ENCODE peak calls at places on chromosomes 4 and X, in six cellular contexts. One of them, this sample, is unnamed.
A peak's percentile ranks its signal among the peaks of the same experiment; 100 is the strongest.

GRCh38 chr4:39614487-39615162 is 24.0 kb downstream of the SMIM14 start:
- DNase-seq in stimulated activated CD8-positive, alpha-beta memory T cell treated with anti-CD3 and anti-CD28 coated beads, Interleukin-4, amount 100 ng/mL, for 1 hour: no peak
- DNase-seq in AG04449: no peak
- DNase-seq in left lobe of liver: no peak
- DNase-seq in A549: peak; percentile 39
- DNase-seq in midbrain: no peak
- DNase-seq in this sample: no peak

GRCh38 chrX:133670394-133670793 is 255.1 kb upstream of the GPC4 start:
- DNase-seq in stimulated activated CD8-positive, alpha-beta memory T cell treated with anti-CD3 and anti-CD28 coated beads, Interleukin-4, amount 100 ng/mL, for 1 hour: no peak
- DNase-seq in AG04449: no peak
- DNase-seq in left lobe of liver: no peak
- DNase-seq in A549: peak; percentile 30
- DNase-seq in midbrain: peak; percentile 42
- DNase-seq in this sample: peak; percentile 11

GRCh38 chr4:87589531-87589930 is 18.8 kb upstream of the DSPP start:
- DNase-seq in stimulated activated CD8-positive, alpha-beta memory T cell treated with anti-CD3 and anti-CD28 coated beads, Interleukin-4, amount 100 ng/mL, for 1 hour: no peak
- DNase-seq in AG04449: peak; percentile 84
- DNase-seq in left lobe of liver: no peak
- DNase-seq in A549: peak; percentile 29
- DNase-seq in midbrain: no peak
- DNase-seq in this sample: no peak

GRCh38 chr4:144564358-144564757 is 81.6 kb upstream of the HHIP start:
- DNase-seq in stimulated activated CD8-positive, alpha-beta memory T cell treated with anti-CD3 and anti-CD28 coated beads, Interleukin-4, amount 100 ng/mL, for 1 hour: no peak
- DNase-seq in AG04449: no peak
- DNase-seq in left lobe of liver: no peak
- DNase-seq in A549: no peak
- DNase-seq in midbrain: no peak
- DNase-seq in this sample: no peak

GRCh38 chr4:155025762-155026457 is 182.5 kb upstream of the NPY2R start:
- DNase-seq in stimulated activated CD8-positive, alpha-beta memory T cell treated with anti-CD3 and anti-CD28 coated beads, Interleukin-4, amount 100 ng/mL, for 1 hour: no peak
- DNase-seq in AG04449: no peak
- DNase-seq in left lobe of liver: peak; percentile 63
- DNase-seq in A549: peak; percentile 70
- DNase-seq in midbrain: peak; percentile 18
- DNase-seq in this sample: peak; percentile 47

GRCh38 chr4:47221721-47222120 is 190.4 kb downstream of the GABRB1 start:
- DNase-seq in stimulated activated CD8-positive, alpha-beta memory T cell treated with anti-CD3 and anti-CD28 coated beads, Interleukin-4, amount 100 ng/mL, for 1 hour: no peak
- DNase-seq in AG04449: no peak
- DNase-seq in left lobe of liver: no peak
- DNase-seq in A549: no peak
- DNase-seq in midbrain: no peak
- DNase-seq in this sample: no peak

GRCh38 chr4:159103406-159104131 is 690 bp downstream of the RAPGEF2 start:
- DNase-seq in stimulated activated CD8-positive, alpha-beta memory T cell treated with anti-CD3 and anti-CD28 coated beads, Interleukin-4, amount 100 ng/mL, for 1 hour: no peak
- DNase-seq in AG04449: no peak
- DNase-seq in left lobe of liver: peak; percentile 66
- DNase-seq in A549: peak; percentile 15
- DNase-seq in midbrain: peak; percentile 54
- DNase-seq in this sample: peak; percentile 45

GRCh38 chrX:17519349-17519748 is 144.3 kb downstream of the NHS start:
- DNase-seq in stimulated activated CD8-positive, alpha-beta memory T cell treated with anti-CD3 and anti-CD28 coated beads, Interleukin-4, amount 100 ng/mL, for 1 hour: no peak
- DNase-seq in AG04449: no peak
- DNase-seq in left lobe of liver: no peak
- DNase-seq in A549: no peak
- DNase-seq in midbrain: no peak
- DNase-seq in this sample: no peak

GRCh38 chr4:40316782-40317635 is 18.1 kb upstream of the CHRNA9 start:
- DNase-seq in stimulated activated CD8-positive, alpha-beta memory T cell treated with anti-CD3 and anti-CD28 coated beads, Interleukin-4, amount 100 ng/mL, for 1 hour: peak; percentile 38
- DNase-seq in AG04449: peak; percentile 79
- DNase-seq in left lobe of liver: peak; percentile 57
- DNase-seq in A549: peak; percentile 88
- DNase-seq in midbrain: no peak
- DNase-seq in this sample: peak; percentile 81

GRCh38 chrX:8879750-8880149 is 78.6 kb upstream of the FAM9A start:
- DNase-seq in stimulated activated CD8-positive, alpha-beta memory T cell treated with anti-CD3 and anti-CD28 coated beads, Interleukin-4, amount 100 ng/mL, for 1 hour: no peak
- DNase-seq in AG04449: no peak
- DNase-seq in left lobe of liver: no peak
- DNase-seq in A549: peak; percentile 26
- DNase-seq in midbrain: no peak
- DNase-seq in this sample: no peak

GRCh38 chr4:141329174-141329569 is 108.5 kb downstream of the ZNF330 start:
- DNase-seq in stimulated activated CD8-positive, alpha-beta memory T cell treated with anti-CD3 and anti-CD28 coated beads, Interleukin-4, amount 100 ng/mL, for 1 hour: no peak
- DNase-seq in AG04449: peak; percentile 65
- DNase-seq in left lobe of liver: no peak
- DNase-seq in A549: peak; percentile 73
- DNase-seq in midbrain: no peak
- DNase-seq in this sample: no peak

GRCh38 chr4:151887151-151887815 is 126.5 kb upstream of the GATB start:
- DNase-seq in stimulated activated CD8-positive, alpha-beta memory T cell treated with anti-CD3 and anti-CD28 coated beads, Interleukin-4, amount 100 ng/mL, for 1 hour: no peak
- DNase-seq in AG04449: no peak
- DNase-seq in left lobe of liver: no peak
- DNase-seq in A549: no peak
- DNase-seq in midbrain: peak; percentile 7
- DNase-seq in this sample: no peak

GRCh38 chr4:740656-741282 is 35.1 kb downstream of the PCGF3 start:
- DNase-seq in stimulated activated CD8-positive, alpha-beta memory T cell treated with anti-CD3 and anti-CD28 coated beads, Interleukin-4, amount 100 ng/mL, for 1 hour: no peak
- DNase-seq in AG04449: peak; percentile 16
- DNase-seq in left lobe of liver: no peak
- DNase-seq in A549: no peak
- DNase-seq in midbrain: no peak
- DNase-seq in this sample: no peak

GRCh38 chr4:107094332-107094731 is 58.2 kb upstream of the DKK2 start:
- DNase-seq in stimulated activated CD8-positive, alpha-beta memory T cell treated with anti-CD3 and anti-CD28 coated beads, Interleukin-4, amount 100 ng/mL, for 1 hour: no peak
- DNase-seq in AG04449: no peak
- DNase-seq in left lobe of liver: no peak
- DNase-seq in A549: no peak
- DNase-seq in midbrain: no peak
- DNase-seq in this sample: no peak

GRCh38 chr4:182188622-182189021 is 54.6 kb upstream of the TENM3 start:
- DNase-seq in stimulated activated CD8-positive, alpha-beta memory T cell treated with anti-CD3 and anti-CD28 coated beads, Interleukin-4, amount 100 ng/mL, for 1 hour: no peak
- DNase-seq in AG04449: no peak
- DNase-seq in left lobe of liver: no peak
- DNase-seq in A549: no peak
- DNase-seq in midbrain: no peak
- DNase-seq in this sample: no peak

GRCh38 chrX:132023117-132023895 is at the start of gene STK26:
- DNase-seq in stimulated activated CD8-positive, alpha-beta memory T cell treated with anti-CD3 and anti-CD28 coated beads, Interleukin-4, amount 100 ng/mL, for 1 hour: peak; percentile 56
- DNase-seq in AG04449: no peak
- DNase-seq in left lobe of liver: peak; percentile 71
- DNase-seq in A549: peak; percentile 73
- DNase-seq in midbrain: no peak
- DNase-seq in this sample: peak; percentile 68

GRCh38 chr4:169314906-169315305 is 44.1 kb upstream of the SH3RF1 start:
- DNase-seq in stimulated activated CD8-positive, alpha-beta memory T cell treated with anti-CD3 and anti-CD28 coated beads, Interleukin-4, amount 100 ng/mL, for 1 hour: no peak
- DNase-seq in AG04449: no peak
- DNase-seq in left lobe of liver: peak; percentile 96
- DNase-seq in A549: peak; percentile 70
- DNase-seq in midbrain: peak; percentile 15
- DNase-seq in this sample: peak; percentile 4

GRCh38 chr4:168803727-168804126 is 206.3 kb downstream of the CBR4 start:
- DNase-seq in stimulated activated CD8-positive, alpha-beta memory T cell treated with anti-CD3 and anti-CD28 coated beads, Interleukin-4, amount 100 ng/mL, for 1 hour: no peak
- DNase-seq in AG04449: peak; percentile 70
- DNase-seq in left lobe of liver: no peak
- DNase-seq in A549: no peak
- DNase-seq in midbrain: no peak
- DNase-seq in this sample: no peak

GRCh38 chrX:40539214-40540142 is 41.3 kb upstream of the ATP6AP2 start:
- DNase-seq in stimulated activated CD8-positive, alpha-beta memory T cell treated with anti-CD3 and anti-CD28 coated beads, Interleukin-4, amount 100 ng/mL, for 1 hour: peak; percentile 44
- DNase-seq in AG04449: peak; percentile 29
- DNase-seq in left lobe of liver: no peak
- DNase-seq in A549: no peak
- DNase-seq in midbrain: no peak
- DNase-seq in this sample: no peak

GRCh38 chr4:23068756-23069155 is 376.0 kb downstream of the GBA3 start:
- DNase-seq in stimulated activated CD8-positive, alpha-beta memory T cell treated with anti-CD3 and anti-CD28 coated beads, Interleukin-4, amount 100 ng/mL, for 1 hour: no peak
- DNase-seq in AG04449: no peak
- DNase-seq in left lobe of liver: no peak
- DNase-seq in A549: no peak
- DNase-seq in midbrain: no peak
- DNase-seq in this sample: no peak

GRCh38 chr4:24611575-24611974 is 27.2 kb upstream of the DHX15 start:
- DNase-seq in stimulated activated CD8-positive, alpha-beta memory T cell treated with anti-CD3 and anti-CD28 coated beads, Interleukin-4, amount 100 ng/mL, for 1 hour: no peak
- DNase-seq in AG04449: no peak
- DNase-seq in left lobe of liver: no peak
- DNase-seq in A549: no peak
- DNase-seq in midbrain: no peak
- DNase-seq in this sample: no peak

GRCh38 chrX:413322-414201 is 26.9 kb upstream of the PPP2R3B start:
- DNase-seq in stimulated activated CD8-positive, alpha-beta memory T cell treated with anti-CD3 and anti-CD28 coated beads, Interleukin-4, amount 100 ng/mL, for 1 hour: no peak
- DNase-seq in AG04449: no peak
- DNase-seq in left lobe of liver: no peak
- DNase-seq in A549: no peak
- DNase-seq in midbrain: no peak
- DNase-seq in this sample: no peak

GRCh38 chr4:3317011-3317655 is 24.3 kb downstream of the RGS12 start:
- DNase-seq in stimulated activated CD8-positive, alpha-beta memory T cell treated with anti-CD3 and anti-CD28 coated beads, Interleukin-4, amount 100 ng/mL, for 1 hour: no peak
- DNase-seq in AG04449: no peak
- DNase-seq in left lobe of liver: peak; percentile 42
- DNase-seq in A549: no peak
- DNase-seq in midbrain: no peak
- DNase-seq in this sample: no peak

GRCh38 chr4:186204103-186204559 is 12.8 kb downstream of the CYP4V2 start:
- DNase-seq in stimulated activated CD8-positive, alpha-beta memory T cell treated with anti-CD3 and anti-CD28 coated beads, Interleukin-4, amount 100 ng/mL, for 1 hour: peak; percentile 42
- DNase-seq in AG04449: no peak
- DNase-seq in left lobe of liver: peak; percentile 65
- DNase-seq in A549: no peak
- DNase-seq in midbrain: no peak
- DNase-seq in this sample: peak; percentile 75

GRCh38 chr4:97587912-97588311 is 555.4 kb downstream of the STPG2 start:
- DNase-seq in stimulated activated CD8-positive, alpha-beta memory T cell treated with anti-CD3 and anti-CD28 coated beads, Interleukin-4, amount 100 ng/mL, for 1 hour: no peak
- DNase-seq in AG04449: no peak
- DNase-seq in left lobe of liver: no peak
- DNase-seq in A549: peak; percentile 1
- DNase-seq in midbrain: no peak
- DNase-seq in this sample: no peak

GRCh38 chr4:139857021-139857420 is 191.4 kb downstream of the MGST2 start:
- DNase-seq in stimulated activated CD8-positive, alpha-beta memory T cell treated with anti-CD3 and anti-CD28 coated beads, Interleukin-4, amount 100 ng/mL, for 1 hour: no peak
- DNase-seq in AG04449: no peak
- DNase-seq in left lobe of liver: peak; percentile 58
- DNase-seq in A549: no peak
- DNase-seq in midbrain: no peak
- DNase-seq in this sample: no peak

GRCh38 chr4:127162741-127163140 is 470.0 kb upstream of the INTU start:
- DNase-seq in stimulated activated CD8-positive, alpha-beta memory T cell treated with anti-CD3 and anti-CD28 coated beads, Interleukin-4, amount 100 ng/mL, for 1 hour: no peak
- DNase-seq in AG04449: peak; percentile 73
- DNase-seq in left lobe of liver: no peak
- DNase-seq in A549: no peak
- DNase-seq in midbrain: no peak
- DNase-seq in this sample: no peak

GRCh38 chr4:107299646-107300045 is 263.5 kb upstream of the DKK2 start:
- DNase-seq in stimulated activated CD8-positive, alpha-beta memory T cell treated with anti-CD3 and anti-CD28 coated beads, Interleukin-4, amount 100 ng/mL, for 1 hour: no peak
- DNase-seq in AG04449: no peak
- DNase-seq in left lobe of liver: no peak
- DNase-seq in A549: no peak
- DNase-seq in midbrain: no peak
- DNase-seq in this sample: no peak

GRCh38 chrX:17692709-17693346 is 44.5 kb upstream of the SCML1 start:
- DNase-seq in stimulated activated CD8-positive, alpha-beta memory T cell treated with anti-CD3 and anti-CD28 coated beads, Interleukin-4, amount 100 ng/mL, for 1 hour: no peak
- DNase-seq in AG04449: no peak
- DNase-seq in left lobe of liver: no peak
- DNase-seq in A549: no peak
- DNase-seq in midbrain: no peak
- DNase-seq in this sample: no peak

GRCh38 chr4:166257891-166258290 is 384.9 kb downstream of the TLL1 start:
- DNase-seq in stimulated activated CD8-positive, alpha-beta memory T cell treated with anti-CD3 and anti-CD28 coated beads, Interleukin-4, amount 100 ng/mL, for 1 hour: no peak
- DNase-seq in AG04449: no peak
- DNase-seq in left lobe of liver: no peak
- DNase-seq in A549: peak; percentile 7
- DNase-seq in midbrain: no peak
- DNase-seq in this sample: peak; percentile 13

GRCh38 chr4:87053802-87054767 is 119.3 kb downstream of the AFF1 start:
- DNase-seq in stimulated activated CD8-positive, alpha-beta memory T cell treated with anti-CD3 and anti-CD28 coated beads, Interleukin-4, amount 100 ng/mL, for 1 hour: no peak
- DNase-seq in AG04449: no peak
- DNase-seq in left lobe of liver: no peak
- DNase-seq in A549: no peak
- DNase-seq in midbrain: no peak
- DNase-seq in this sample: no peak

GRCh38 chrX:129957241-129958099 is 25.0 kb upstream of the BCORL1 start:
- DNase-seq in stimulated activated CD8-positive, alpha-beta memory T cell treated with anti-CD3 and anti-CD28 coated beads, Interleukin-4, amount 100 ng/mL, for 1 hour: no peak
- DNase-seq in AG04449: no peak
- DNase-seq in left lobe of liver: peak; percentile 61
- DNase-seq in A549: peak; percentile 73
- DNase-seq in midbrain: no peak
- DNase-seq in this sample: no peak

This sample was measured in G401.